ENCODE peak calls at places on chromosomes 11 and 22, in five cellular contexts. One of them, this sample, is unnamed.
A peak's percentile ranks its signal among the peaks of the same experiment; 100 is the strongest.

GRCh38 chr11:63805844-63806415 is 7.3 kb upstream of the SPINDOC start:
- DNase-seq in left ventricle myocardium inferior: no peak
- DNase-seq in fibroblast of lung: no peak
- DNase-seq in right atrium auricular region: peak; percentile 59
- DNase-seq in H9: no peak
- DNase-seq in this sample: no peak

GRCh38 chr11:69647349-69647748 is 6.4 kb downstream of the CCND1 start:
- DNase-seq in fibroblast of lung: no peak
- DNase-seq in right atrium auricular region: no peak
- DNase-seq in left ventricle myocardium inferior: no peak
- DNase-seq in H9: no peak
- DNase-seq in this sample: no peak

GRCh38 chr22:43992331-43992821 is 31.7 kb upstream of the PARVB start:
- DNase-seq in H9: no peak
- DNase-seq in left ventricle myocardium inferior: no peak
- DNase-seq in right atrium auricular region: no peak
- DNase-seq in fibroblast of lung: peak; percentile 42
- DNase-seq in this sample: no peak

GRCh38 chr22:24376606-24377005 is 50.8 kb upstream of the ADORA2A start:
- DNase-seq in right atrium auricular region: no peak
- DNase-seq in left ventricle myocardium inferior: no peak
- DNase-seq in H9: no peak
- DNase-seq in fibroblast of lung: no peak
- DNase-seq in this sample: no peak

GRCh38 chr22:36510384-36510783 is 3.5 kb upstream of the FOXRED2 start:
- DNase-seq in fibroblast of lung: peak; percentile 20
- DNase-seq in left ventricle myocardium inferior: no peak
- DNase-seq in right atrium auricular region: no peak
- DNase-seq in H9: no peak
- DNase-seq in this sample: no peak

GRCh38 chr22:29147241-29147919 is 58.3 kb upstream of the EMID1 start:
- DNase-seq in right atrium auricular region: no peak
- DNase-seq in left ventricle myocardium inferior: no peak
- DNase-seq in fibroblast of lung: no peak
- DNase-seq in H9: peak; percentile 20
- DNase-seq in this sample: peak; percentile 20

GRCh38 chr11:6622261-6623171 is 3.3 kb upstream of the TPP1 start:
- DNase-seq in fibroblast of lung: no peak
- DNase-seq in left ventricle myocardium inferior: no peak
- DNase-seq in H9: no peak
- DNase-seq in right atrium auricular region: no peak
- DNase-seq in this sample: no peak

GRCh38 chr11:68038226-68038717 is 553 bp upstream of the TCIRG1 start:
- DNase-seq in fibroblast of lung: no peak
- DNase-seq in right atrium auricular region: no peak
- DNase-seq in H9: no peak
- DNase-seq in left ventricle myocardium inferior: no peak
- DNase-seq in this sample: no peak

GRCh38 chr11:76962583-76963416 is 71.4 kb upstream of the B3GNT6 start:
- DNase-seq in H9: no peak
- DNase-seq in left ventricle myocardium inferior: no peak
- DNase-seq in fibroblast of lung: no peak
- DNase-seq in right atrium auricular region: no peak
- DNase-seq in this sample: peak; percentile 55

GRCh38 chr22:17114173-17114957 is 6.8 kb downstream of the TMEM121B start:
- DNase-seq in H9: no peak
- DNase-seq in left ventricle myocardium inferior: no peak
- DNase-seq in fibroblast of lung: no peak
- DNase-seq in right atrium auricular region: no peak
- DNase-seq in this sample: no peak

GRCh38 chr11:42315846-42316245 is 856.4 kb upstream of the LRRC4C start:
- DNase-seq in H9: no peak
- DNase-seq in left ventricle myocardium inferior: no peak
- DNase-seq in fibroblast of lung: no peak
- DNase-seq in right atrium auricular region: no peak
- DNase-seq in this sample: no peak

GRCh38 chr11:28632338-28632737 is 524.1 kb downstream of the METTL15 start:
- DNase-seq in left ventricle myocardium inferior: no peak
- DNase-seq in right atrium auricular region: no peak
- DNase-seq in H9: no peak
- DNase-seq in fibroblast of lung: no peak
- DNase-seq in this sample: no peak

GRCh38 chr11:106503901-106504300 is 426.4 kb downstream of the AASDHPPT start:
- DNase-seq in fibroblast of lung: no peak
- DNase-seq in H9: no peak
- DNase-seq in right atrium auricular region: no peak
- DNase-seq in left ventricle myocardium inferior: no peak
- DNase-seq in this sample: no peak

GRCh38 chr11:8384199-8384821 is 120.6 kb upstream of the LMO1 start:
- DNase-seq in H9: peak; percentile 74
- DNase-seq in right atrium auricular region: no peak
- DNase-seq in left ventricle myocardium inferior: no peak
- DNase-seq in fibroblast of lung: peak; percentile 42
- DNase-seq in this sample: peak; percentile 61

GRCh38 chr11:45984192-45984591 is 61.7 kb downstream of the LARGE2 start:
- DNase-seq in H9: no peak
- DNase-seq in right atrium auricular region: no peak
- DNase-seq in left ventricle myocardium inferior: no peak
- DNase-seq in fibroblast of lung: peak; percentile 9
- DNase-seq in this sample: no peak

GRCh38 chr11:78662811-78663210 is 88.1 kb upstream of the NARS2 start:
- DNase-seq in right atrium auricular region: no peak
- DNase-seq in left ventricle myocardium inferior: no peak
- DNase-seq in H9: peak; percentile 0
- DNase-seq in fibroblast of lung: no peak
- DNase-seq in this sample: no peak

GRCh38 chr11:113161671-113162589 is 152.5 kb upstream of the TTC12 start:
- DNase-seq in H9: no peak
- DNase-seq in right atrium auricular region: no peak
- DNase-seq in left ventricle myocardium inferior: no peak
- DNase-seq in fibroblast of lung: no peak
- DNase-seq in this sample: peak; percentile 40

DNA sequence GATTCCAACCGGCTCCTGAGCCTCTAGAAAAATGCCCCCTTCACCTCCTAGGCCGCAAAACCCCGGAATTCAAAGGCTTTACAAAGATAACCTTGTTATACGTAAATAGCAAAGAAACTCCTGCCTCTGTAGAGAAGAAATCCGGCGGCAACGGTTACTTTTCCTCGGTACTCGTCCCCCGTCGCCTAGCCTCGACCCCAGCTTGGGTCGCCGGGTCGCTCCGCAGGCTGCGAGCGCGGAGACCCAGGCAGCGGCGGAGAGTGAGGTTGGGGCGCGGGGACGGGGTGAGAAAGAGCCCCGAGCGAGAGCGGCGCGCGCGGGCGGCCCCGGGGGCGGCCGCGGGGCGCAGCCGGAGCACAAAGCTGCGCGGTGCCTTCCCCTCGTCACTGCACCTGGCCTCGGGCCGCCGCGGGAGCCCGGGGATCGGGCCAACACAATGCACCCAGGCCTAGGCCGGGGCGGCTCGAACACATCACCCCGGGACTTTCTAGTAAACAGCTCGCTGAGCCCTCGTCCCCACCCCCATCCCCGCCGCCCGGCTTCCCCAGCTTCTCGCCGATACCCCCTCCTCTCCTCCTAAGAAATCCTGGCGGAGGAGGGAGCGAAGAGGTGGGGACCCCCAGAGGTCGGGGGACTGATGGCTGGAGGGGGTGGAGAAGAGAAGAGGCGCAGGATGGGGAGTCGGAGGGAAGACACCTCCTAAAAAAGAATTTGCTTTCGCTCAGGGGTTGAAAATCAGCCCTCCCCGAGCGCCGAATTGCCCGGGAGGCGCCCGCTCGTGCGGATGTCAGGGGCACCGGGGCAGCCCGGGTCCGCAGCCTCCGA is 874 bp downstream of the MPPED2 start:
- DNase-seq in H9: peak; percentile 51
- DNase-seq in left ventricle myocardium inferior: peak; percentile 37
- DNase-seq in fibroblast of lung: no peak
- DNase-seq in right atrium auricular region: no peak
- DNase-seq in this sample: peak; percentile 28
- H3K27ac ChIP-seq in H9: no peak overlapping the region
- H3K27ac ChIP-seq in left ventricle myocardium inferior: peak overlapping the region; percentile 94
- H3K27ac ChIP-seq in fibroblast of lung: no peak overlapping the region
- H3K27ac ChIP-seq in right atrium auricular region: peak overlapping the region; percentile 82
- H3K27ac ChIP-seq in this sample: peak overlapping the region; percentile 85

GRCh38 chr11:118634435-118635236 is 27.2 kb downstream of the PHLDB1 start:
- DNase-seq in right atrium auricular region: no peak
- DNase-seq in left ventricle myocardium inferior: peak; percentile 83
- DNase-seq in H9: peak; percentile 95
- DNase-seq in fibroblast of lung: peak; percentile 78
- DNase-seq in this sample: peak; percentile 90

GRCh38 chr11:118636569-118637290 is 29.3 kb downstream of the PHLDB1 start:
- DNase-seq in right atrium auricular region: no peak
- DNase-seq in left ventricle myocardium inferior: no peak
- DNase-seq in fibroblast of lung: no peak
- DNase-seq in H9: no peak
- DNase-seq in this sample: no peak

GRCh38 chr11:118633979-118634378 is 26.6 kb downstream of the PHLDB1 start:
- DNase-seq in left ventricle myocardium inferior: no peak
- DNase-seq in H9: no peak
- DNase-seq in fibroblast of lung: peak; percentile 43
- DNase-seq in right atrium auricular region: no peak
- DNase-seq in this sample: no peak

GRCh38 chr11:118635642-118636041 is 28.2 kb downstream of the PHLDB1 start:
- DNase-seq in fibroblast of lung: no peak
- DNase-seq in left ventricle myocardium inferior: no peak
- DNase-seq in H9: no peak
- DNase-seq in right atrium auricular region: no peak
- DNase-seq in this sample: no peak

GRCh38 chr11:118635237-118635591 is 27.8 kb downstream of the PHLDB1 start:
- DNase-seq in left ventricle myocardium inferior: no peak
- DNase-seq in H9: no peak
- DNase-seq in right atrium auricular region: no peak
- DNase-seq in fibroblast of lung: no peak
- DNase-seq in this sample: no peak
- H3K27ac ChIP-seq in left ventricle myocardium inferior: peak overlapping the region; percentile 64
- H3K27ac ChIP-seq in H9: peak overlapping the region; percentile 32
- H3K27ac ChIP-seq in right atrium auricular region: peak overlapping the region; percentile 74
- H3K27ac ChIP-seq in fibroblast of lung: peak overlapping the region; percentile 65
- H3K27ac ChIP-seq in this sample: peak overlapping the region; percentile 38

GRCh38 chr22:41847300-41847699 is 14.4 kb downstream of the SREBF2 start:
- DNase-seq in H9: no peak
- DNase-seq in fibroblast of lung: no peak
- DNase-seq in left ventricle myocardium inferior: no peak
- DNase-seq in right atrium auricular region: no peak
- DNase-seq in this sample: no peak
- H3K27ac ChIP-seq in H9: no peak overlapping the region
- H3K27ac ChIP-seq in fibroblast of lung: no peak overlapping the region
- H3K27ac ChIP-seq in left ventricle myocardium inferior: no peak overlapping the region
- H3K27ac ChIP-seq in right atrium auricular region: no peak overlapping the region
- H3K27ac ChIP-seq in this sample: no peak overlapping the region

GRCh38 chr11:47899801-47900200 is 51.7 kb upstream of the NUP160 start:
- DNase-seq in right atrium auricular region: no peak
- DNase-seq in left ventricle myocardium inferior: no peak
- DNase-seq in fibroblast of lung: no peak
- DNase-seq in H9: no peak
- DNase-seq in this sample: no peak
- H3K27ac ChIP-seq in right atrium auricular region: no peak overlapping the region
- H3K27ac ChIP-seq in left ventricle myocardium inferior: no peak overlapping the region
- H3K27ac ChIP-seq in fibroblast of lung: no peak overlapping the region
- H3K27ac ChIP-seq in H9: no peak overlapping the region
- H3K27ac ChIP-seq in this sample: no peak overlapping the region

DNA sequence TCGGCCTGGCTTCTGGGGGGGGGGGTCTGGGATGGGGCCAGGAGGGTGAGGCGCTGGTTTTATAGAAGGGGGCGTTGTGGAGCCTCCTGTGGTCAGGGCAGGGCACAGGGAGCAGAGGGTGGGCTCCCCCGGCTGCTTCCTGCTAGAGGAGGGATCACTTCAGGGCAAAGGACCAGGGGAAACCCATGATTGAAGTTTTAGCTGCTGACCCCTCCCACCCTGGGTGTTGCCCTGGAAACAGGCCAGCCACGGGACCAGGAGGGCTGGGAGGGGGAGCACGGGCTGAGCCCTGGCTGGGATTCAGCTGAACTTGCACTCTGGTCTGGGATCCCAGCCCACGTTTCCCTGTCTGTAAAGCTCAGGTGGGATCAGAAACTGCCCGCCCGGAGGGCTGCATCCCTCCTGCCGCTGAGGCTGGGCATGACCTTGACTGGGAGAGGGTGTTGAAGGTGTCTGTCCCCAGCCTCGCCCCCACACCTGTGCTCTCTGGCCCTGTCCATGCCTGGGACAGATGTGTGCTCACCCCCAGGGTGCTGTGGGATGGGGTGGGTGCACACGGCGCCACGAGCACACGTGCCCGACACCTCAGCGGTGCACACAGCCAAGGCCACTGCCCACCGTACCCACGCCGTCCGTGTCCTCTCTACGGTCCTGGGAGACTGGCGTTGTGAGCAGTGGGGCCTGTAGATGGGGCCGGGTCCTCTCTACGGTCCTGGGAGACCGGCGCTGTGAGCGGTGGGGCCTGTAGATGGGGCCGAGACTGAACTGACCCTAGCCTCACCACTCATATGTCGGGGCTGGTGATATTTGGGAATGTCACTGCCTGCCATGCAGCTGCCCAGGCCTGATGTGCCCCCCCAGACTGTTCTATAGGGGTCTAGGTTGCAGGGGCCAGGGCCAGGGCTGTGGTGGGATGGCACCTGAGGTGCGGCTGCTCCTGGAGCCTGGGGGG is 2.3 kb downstream of the TSPAN4 start:
- DNase-seq in right atrium auricular region: peak; percentile 95
- DNase-seq in left ventricle myocardium inferior: peak; percentile 92
- DNase-seq in fibroblast of lung: peak; percentile 98
- DNase-seq in H9: peak; percentile 94
- DNase-seq in this sample: peak; percentile 77
- H3K27ac ChIP-seq in right atrium auricular region: peak overlapping the region; percentile 95
- H3K27ac ChIP-seq in left ventricle myocardium inferior: peak overlapping the region; percentile 97
- H3K27ac ChIP-seq in fibroblast of lung: peak overlapping the region; percentile 87
- H3K27ac ChIP-seq in H9: no peak overlapping the region
- H3K27ac ChIP-seq in this sample: peak overlapping the region; percentile 97

GRCh38 chr22:46129390-46130041 is 20.8 kb upstream of the PPARA start:
- DNase-seq in H9: no peak
- DNase-seq in left ventricle myocardium inferior: peak; percentile 80
- DNase-seq in right atrium auricular region: no peak
- DNase-seq in fibroblast of lung: no peak
- DNase-seq in this sample: no peak
- H3K27ac ChIP-seq in H9: no peak overlapping the region
- H3K27ac ChIP-seq in left ventricle myocardium inferior: peak overlapping the region; percentile 76
- H3K27ac ChIP-seq in right atrium auricular region: peak overlapping the region; percentile 34
- H3K27ac ChIP-seq in fibroblast of lung: no peak overlapping the region
- H3K27ac ChIP-seq in this sample: peak overlapping the region; percentile 50

GRCh38 chr11:121534131-121535093 is 81.6 kb upstream of the SORL1-AS1 start:
- DNase-seq in left ventricle myocardium inferior: no peak
- DNase-seq in H9: no peak
- DNase-seq in fibroblast of lung: peak; percentile 52
- DNase-seq in right atrium auricular region: no peak
- DNase-seq in this sample: peak; percentile 46
- H3K27ac ChIP-seq in left ventricle myocardium inferior: no peak overlapping the region
- H3K27ac ChIP-seq in H9: no peak overlapping the region
- H3K27ac ChIP-seq in fibroblast of lung: no peak overlapping the region
- H3K27ac ChIP-seq in right atrium auricular region: no peak overlapping the region
- H3K27ac ChIP-seq in this sample: no peak overlapping the region